ENCODE peak calls at places on chromosomes 11 and 22, in seven cellular contexts. O is transverse colon, D is AG04450, J is cardiac fibroblast, V is BJ, Y is breast epithelium, R is HCT116. C is an unnamed sample.

GRCh38 chr11:112809429-112809828 is 151.8 kb upstream of the NCAM1 start:
- DNase-seq in V (no peak), D (no peak), Y (no peak), J (no peak), O (no peak), R (no peak), C (no peak)

GRCh38 chr22:39622881-39623367 is 52.4 kb downstream of the CACNA1I start:
- DNase-seq in O (peak), J (peak), Y (no peak), V (no peak), D (no peak), R (peak), C (no peak)

GRCh38 chr11:518463-519202 is 11.6 kb upstream of the RNH1 start:
- DNase-seq in Y (peak), R (peak), D (peak), V (peak), O (peak), J (peak), C (peak)

GRCh38 chr11:72962084-72962483 is 147.9 kb downstream of the ATG16L2 start:
- DNase-seq in R (no peak), Y (no peak), V (no peak), J (peak), O (no peak), D (no peak), C (no peak)

GRCh38 chr11:92696076-92696475 is 273.4 kb upstream of the MTNR1B start:
- DNase-seq in Y (no peak), J (no peak), O (no peak), R (no peak), D (no peak), V (no peak), C (no peak)

GRCh38 chr11:44979536-44980399 is 29.1 kb upstream of the TP53I11 start:
- DNase-seq in J (peak), O (peak), Y (peak), R (peak), D (no peak), V (no peak), C (peak)

GRCh38 chr11:1049911-1050580 is 13.5 kb upstream of the MUC6 start:
- DNase-seq in O (no peak), Y (no peak), D (no peak), V (no peak), R (no peak), J (no peak), C (no peak)

GRCh38 chr11:68116892-68117435 is 4.2 kb downstream of the CHKA start:
- DNase-seq in V (no peak), J (no peak), Y (no peak), O (no peak), D (no peak), R (no peak), C (no peak)

GRCh38 chr11:109940816-109941215 is 152.4 kb upstream of the ZC3H12C start:
- DNase-seq in O (no peak), D (peak), V (peak), R (peak), Y (no peak), J (peak), C (no peak)

GRCh38 chr11:59802639-59803176 is 7.9 kb downstream of the MRPL16 start:
- DNase-seq in R (peak), V (no peak), O (no peak), Y (no peak), J (peak), D (no peak), C (no peak)

GRCh38 chr11:116833491-116833815 is 3.7 kb downstream of the APOC3 start:
- DNase-seq in J (no peak), R (no peak), O (no peak), V (no peak), D (no peak), Y (no peak), C (no peak)

GRCh38 chr11:125951731-125952130 is 5.9 kb downstream of the VSIG10L2 start:
- DNase-seq in Y (no peak), R (no peak), J (no peak), D (no peak), V (no peak), O (no peak), C (no peak)

GRCh38 chr11:128548655-128549255 is 38.6 kb downstream of the ETS1 start:
- DNase-seq in J (peak), O (peak), Y (no peak), R (no peak), V (no peak), D (no peak), C (no peak)

GRCh38 chr11:30788849-30789248 is 202.7 kb upstream of the MPPED2 start:
- DNase-seq in V (no peak), J (no peak), R (no peak), O (no peak), D (no peak), Y (no peak), C (no peak)

GRCh38 chr22:41288245-41288946 is 2.4 kb upstream of the RANGAP1 start:
- DNase-seq in D (peak), V (no peak), O (peak), J (peak), Y (no peak), R (peak), C (peak)

GRCh38 chr11:16191212-16191851 is 165.0 kb downstream of the SOX6 start:
- DNase-seq in V (no peak), D (no peak), J (no peak), R (no peak), O (peak), Y (no peak), C (no peak)

GRCh38 chr11:122287401-122287800 is 171.4 kb upstream of the BLID start:
- DNase-seq in Y (no peak), V (no peak), O (no peak), D (no peak), J (no peak), R (no peak), C (no peak)

GRCh38 chr11:95152878-95153856 is 63.5 kb downstream of the ENDOD1 start:
- DNase-seq in V (no peak), Y (no peak), J (no peak), D (no peak), R (no peak), O (no peak), C (no peak)

GRCh38 chr11:77440678-77441077 is 33.2 kb downstream of the PAK1 start:
- DNase-seq in D (no peak), O (no peak), R (no peak), J (no peak), V (no peak), Y (no peak), C (no peak)

GRCh38 chr11:3049430-3050243 is 7.6 kb downstream of the CARS1 start:
- DNase-seq in D (peak), R (peak), O (peak), V (peak), J (peak), Y (peak), C (peak)

GRCh38 chr11:126995989-126996388 is 4.6 kb downstream of the KIRREL3 start:
- DNase-seq in J (no peak), D (no peak), R (no peak), O (no peak), V (no peak), Y (no peak), C (no peak)

GRCh38 chr11:115338476-115338875 is 165.7 kb downstream of the CADM1 start:
- DNase-seq in O (no peak), R (no peak), J (no peak), V (no peak), D (no peak), Y (no peak), C (no peak)

GRCh38 chr22:29689201-29689871 is 30.5 kb upstream of the CABP7 start:
- DNase-seq in J (no peak), V (no peak), Y (no peak), D (no peak), O (no peak), R (no peak), C (no peak)

GRCh38 chr11:45599161-45599943 is 66.1 kb downstream of the CHST1 start:
- DNase-seq in V (no peak), Y (no peak), R (no peak), J (no peak), O (no peak), D (no peak), C (no peak)

GRCh38 chr11:12893787-12894672 is 115.1 kb upstream of the RASSF10 start:
- DNase-seq in O (peak), R (peak), Y (peak), V (no peak), J (peak), D (no peak), C (no peak)

GRCh38 chr11:122803306-122803705 is 35.0 kb upstream of the CRTAM start:
- DNase-seq in V (peak), D (peak), Y (peak), R (no peak), O (no peak), J (peak), C (no peak)

GRCh38 chr22:29093501-29093921 is 20.7 kb downstream of the KREMEN1 start:
- DNase-seq in J (no peak), O (no peak), D (peak), V (peak), R (no peak), Y (no peak), C (no peak)

GRCh38 chr22:38570841-38571364 is 920 bp upstream of the DMC1 start:
- DNase-seq in D (no peak), O (peak), V (no peak), R (peak), Y (peak), J (peak), C (no peak)

GRCh38 chr11:35167451-35167954 is 28.5 kb downstream of the CD44 start:
- DNase-seq in J (peak), V (peak), O (no peak), D (no peak), R (no peak), Y (no peak), C (no peak)

GRCh38 chr11:70883323-70883940 is 368.9 kb downstream of the SHANK2 start:
- DNase-seq in D (no peak), J (no peak), V (no peak), R (no peak), Y (no peak), O (no peak), C (no peak)

GRCh38 chr22:26259510-26259909 is 90.2 kb downstream of the SEZ6L start:
- DNase-seq in R (peak), J (peak), V (no peak), O (no peak), D (no peak), Y (no peak), C (peak)

GRCh38 chr11:11731311-11732083 is 109.7 kb upstream of the GALNT18 start:
- DNase-seq in J (peak), R (peak), O (no peak), D (peak), V (no peak), Y (no peak), C (no peak)

GRCh38 chr11:103887001-103887680 is 149.3 kb upstream of the DDI1 start:
- DNase-seq in J (no peak), R (no peak), O (no peak), V (no peak), D (no peak), Y (no peak), C (no peak)

GRCh38 chr11:16001044-16001568 is 355.2 kb downstream of the SOX6 start:
- DNase-seq in J (no peak), R (no peak), V (no peak), D (no peak), Y (no peak), O (no peak), C (no peak)

GRCh38 chr22:26894362-26894761 is 237.0 kb downstream of the MIAT start:
- DNase-seq in D (no peak), Y (no peak), R (no peak), V (no peak), O (no peak), J (peak), C (no peak)

DNA sequence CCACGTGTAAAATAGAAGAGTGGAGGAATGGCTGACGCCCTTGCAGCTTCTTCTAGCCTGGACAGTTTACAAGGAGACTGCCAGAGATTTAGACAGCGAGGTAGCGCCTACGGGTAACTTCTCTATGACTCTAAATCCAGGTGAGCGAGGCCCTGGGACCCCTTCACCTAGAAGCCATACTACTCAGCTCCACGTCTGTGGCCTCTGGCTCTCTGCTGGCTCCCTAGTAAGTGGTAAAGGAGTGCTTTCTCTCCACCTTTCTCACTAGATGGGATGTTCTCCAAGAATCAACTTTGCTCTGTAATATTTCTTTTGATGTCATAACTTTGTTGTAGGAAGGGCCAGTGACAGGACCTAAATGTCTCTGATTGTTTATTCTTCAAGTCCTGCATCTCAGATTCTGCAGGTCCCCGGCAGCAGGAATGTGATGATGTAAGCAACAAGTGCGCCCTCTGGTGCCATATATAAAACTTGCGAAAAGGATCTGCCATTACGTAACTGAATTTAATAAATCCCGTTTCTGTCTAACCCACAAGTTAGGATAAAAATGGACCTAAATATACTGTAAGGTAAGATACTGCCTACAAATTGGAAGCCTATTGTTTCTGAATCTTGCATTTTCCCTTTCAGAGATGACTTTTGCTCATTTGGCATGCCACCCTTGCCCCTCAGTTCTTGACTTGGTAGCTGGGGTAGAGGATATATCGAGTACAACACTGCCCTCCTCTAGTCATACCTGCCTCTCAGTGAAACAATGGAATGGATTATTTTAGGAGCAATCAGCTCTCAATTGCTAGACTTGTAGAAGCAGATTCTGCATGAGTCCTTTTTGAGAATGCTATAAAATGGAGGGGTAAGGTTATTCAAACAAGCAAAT is 11.0 kb upstream of the PTPN5 start:
- DNase-seq in R (peak), D (peak), Y (peak), O (peak), V (peak), J (peak), C (peak)
- TF ChIP-seq CTCF in R (peak), D (peak), Y (peak), O (peak), V (peak), J (peak), C (peak)

DNA sequence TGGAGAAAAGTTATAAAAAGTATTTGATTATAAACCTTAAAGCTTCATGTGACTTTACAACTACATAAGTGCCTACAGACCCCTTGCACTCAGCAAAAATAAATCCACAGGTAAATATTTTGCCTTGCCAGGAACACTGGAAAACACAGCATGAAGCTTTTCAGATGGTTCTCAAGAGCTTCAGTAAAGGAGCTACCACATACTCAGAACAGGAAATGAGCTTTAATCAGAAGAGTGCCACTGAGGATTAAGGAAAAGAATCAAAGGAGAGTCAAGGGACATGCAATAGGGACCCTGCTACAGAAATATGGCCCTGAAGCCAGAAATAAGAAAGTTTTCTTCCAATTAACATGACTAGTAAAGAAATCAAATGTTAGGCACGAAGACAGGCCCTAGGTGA is 1.2 kb downstream of the CASP1 start:
- DNase-seq in R (no peak), O (no peak), V (no peak), D (no peak), Y (no peak), J (no peak), C (no peak)
- H3K4me3 ChIP-seq in R (no peak), O (peak), V (no peak), D (peak), Y (peak), J (no peak), C (no peak)

GRCh38 chr11:26297179-26297970 is 34.6 kb upstream of the ANO3 start:
- DNase-seq in Y (no peak), J (peak), V (peak), O (no peak), D (peak), R (peak), C (peak)
- TF ChIP-seq CTCF in Y (peak), J (peak), V (peak), O (peak), D (peak), R (peak), C (peak)

GRCh38 chr11:107591098-107591445 is at the start of gene ELMOD1:
- DNase-seq in O (peak), Y (no peak), D (no peak), J (peak), V (no peak), R (no peak), C (no peak)

GRCh38 chr11:107590460-107591097 is 368 bp upstream of the ELMOD1 start:
- DNase-seq in Y (no peak), O (no peak), R (no peak), D (no peak), J (no peak), V (no peak), C (no peak)

GRCh38 chr11:107592813-107593212 is 1.9 kb downstream of the ELMOD1 start:
- DNase-seq in V (no peak), Y (no peak), J (no peak), D (no peak), R (no peak), O (no peak), C (no peak)

GRCh38 chr11:107591446-107592236 is 694 bp downstream of the ELMOD1 start:
- DNase-seq in V (no peak), Y (no peak), D (no peak), J (peak), O (no peak), R (no peak), C (no peak)

GRCh38 chr11:107592256-107592655 is 1.3 kb downstream of the ELMOD1 start:
- DNase-seq in J (no peak), D (no peak), R (no peak), V (no peak), Y (no peak), O (no peak), C (no peak)
- H3K4me3 ChIP-seq in J (no peak), D (no peak), R (no peak), V (no peak), Y (no peak), O (no peak), C (no peak)

GRCh38 chr11:119709171-119709570 is 19.8 kb downstream of the NECTIN1 start:
- DNase-seq in R (no peak), Y (no peak), V (no peak), D (no peak), J (no peak), O (no peak), C (no peak)

GRCh38 chr11:119706029-119706428 is 23.0 kb downstream of the NECTIN1 start:
- DNase-seq in R (no peak), D (no peak), J (no peak), Y (no peak), O (no peak), V (no peak), C (no peak)

GRCh38 chr11:119704849-119705248 is 24.2 kb downstream of the NECTIN1 start:
- DNase-seq in Y (no peak), R (no peak), O (no peak), J (no peak), D (no peak), V (no peak), C (no peak)

GRCh38 chr11:119705362-119705761 is 23.6 kb downstream of the NECTIN1 start:
- DNase-seq in J (no peak), V (no peak), Y (no peak), O (no peak), R (no peak), D (no peak), C (no peak)

GRCh38 chr11:119706887-119707286 is 22.1 kb downstream of the NECTIN1 start:
- DNase-seq in O (no peak), J (no peak), V (no peak), R (no peak), D (no peak), Y (no peak), C (no peak)
- TF ChIP-seq CTCF in O (no peak), J (peak), V (peak), R (peak), D (peak), Y (no peak), C (no peak)

DNA sequence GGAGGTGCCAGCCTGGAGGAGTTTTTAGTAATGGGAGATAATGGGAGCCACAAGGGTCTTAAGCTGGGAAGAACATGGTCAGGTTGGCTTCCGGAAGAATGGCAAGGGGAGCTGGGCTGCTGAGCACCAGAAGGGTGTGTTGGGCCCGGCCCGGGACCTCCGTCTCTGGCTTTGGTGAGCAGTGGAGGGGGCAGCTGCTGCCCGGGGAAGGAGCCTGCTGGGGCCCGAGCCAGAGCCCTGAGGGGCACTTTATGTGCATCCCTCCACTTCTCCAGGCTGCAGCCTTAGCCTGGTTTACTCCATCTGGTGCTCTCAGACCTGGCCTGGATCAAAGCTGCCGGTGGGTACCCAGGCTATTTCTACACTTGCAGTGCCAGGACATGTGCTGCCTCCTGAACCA is 8.7 kb upstream of the NPAS4 start:
- DNase-seq in J (no peak), O (no peak), V (no peak), R (no peak), D (no peak), Y (no peak), C (no peak)
- H3K4me3 ChIP-seq in J (no peak), O (no peak), V (no peak), R (no peak), D (no peak), Y (no peak), C (no peak)

DNA sequence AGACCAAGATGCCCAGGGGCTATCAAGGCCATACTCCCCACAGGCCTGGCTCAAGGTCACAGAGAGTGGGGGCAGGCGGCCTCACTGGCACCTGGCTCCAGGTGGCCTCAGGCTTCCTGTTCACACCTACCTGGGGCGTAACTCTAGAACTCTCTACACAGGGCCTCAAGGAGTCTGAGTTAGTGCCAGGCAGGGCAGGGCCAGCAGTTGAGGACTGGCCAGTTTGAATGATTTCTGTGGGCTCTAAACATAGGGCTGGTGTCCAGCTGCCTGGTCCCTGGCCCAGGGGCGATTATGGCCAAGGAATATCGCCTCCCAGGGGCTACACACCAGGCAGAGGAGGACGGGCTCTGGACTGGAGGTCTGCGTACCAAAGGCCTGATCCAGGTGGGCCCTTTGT is 79.2 kb downstream of the WNT7B start:
- DNase-seq in O (no peak), D (no peak), J (no peak), V (no peak), R (no peak), Y (no peak), C (no peak)
- TF ChIP-seq CTCF in O (no peak), D (no peak), J (no peak), V (no peak), R (no peak), Y (no peak), C (no peak)